ENCODE peak calls at places on chromosomes 1 and 21, in five cellular contexts. One of them, this sample, is unnamed. For H3K36me3 and H3K4me1, the result is how much of the 10 kb centered on the place peaks cover.

GRCh38 chr1:86522230-86522629 is 24.6 kb upstream of the CLCA4 start:
- DNase-seq in OCI-LY7: no peak
- DNase-seq in SJSA1: no peak
- DNase-seq in psoas muscle: no peak
- DNase-seq in hepatocyte: no peak
- DNase-seq in this sample: no peak

GRCh38 chr1:228377664-228378452 is 28.8 kb downstream of the TRIM11 start:
- DNase-seq in OCI-LY7: no peak
- DNase-seq in SJSA1: no peak
- DNase-seq in psoas muscle: peak
- DNase-seq in hepatocyte: no peak
- DNase-seq in this sample: no peak

GRCh38 chr1:193143285-193143684 is 21.5 kb downstream of the CDC73 start:
- DNase-seq in OCI-LY7: peak
- DNase-seq in SJSA1: no peak
- DNase-seq in psoas muscle: no peak
- DNase-seq in hepatocyte: peak
- DNase-seq in this sample: no peak

GRCh38 chr1:23423415-23424170 is 955 bp downstream of the TCEA3 start:
- DNase-seq in OCI-LY7: no peak
- DNase-seq in SJSA1: no peak
- DNase-seq in psoas muscle: peak
- DNase-seq in hepatocyte: peak
- DNase-seq in this sample: no peak

GRCh38 chr1:100643430-100644196 is 75.9 kb upstream of the VCAM1 start:
- DNase-seq in OCI-LY7: no peak
- DNase-seq in SJSA1: no peak
- DNase-seq in psoas muscle: no peak
- DNase-seq in hepatocyte: no peak
- DNase-seq in this sample: no peak

GRCh38 chr1:92502247-92502646 is 15.5 kb upstream of the GFI1 start:
- DNase-seq in OCI-LY7: no peak
- DNase-seq in SJSA1: no peak
- DNase-seq in psoas muscle: no peak
- DNase-seq in hepatocyte: no peak
- DNase-seq in this sample: no peak

GRCh38 chr1:38991638-38992449 is 768 bp downstream of the AKIRIN1 start:
- DNase-seq in OCI-LY7: peak
- DNase-seq in SJSA1: peak
- DNase-seq in psoas muscle: no peak
- DNase-seq in hepatocyte: peak
- DNase-seq in this sample: peak

GRCh38 chr1:99642053-99642452 is 3.9 kb upstream of the PALMD start:
- DNase-seq in OCI-LY7: no peak
- DNase-seq in SJSA1: no peak
- DNase-seq in psoas muscle: no peak
- DNase-seq in hepatocyte: no peak
- DNase-seq in this sample: no peak

GRCh38 chr1:244102471-244102870 is 51.4 kb downstream of the ZBTB18 start:
- DNase-seq in OCI-LY7: no peak
- DNase-seq in SJSA1: no peak
- DNase-seq in psoas muscle: no peak
- DNase-seq in hepatocyte: no peak
- DNase-seq in this sample: no peak

GRCh38 chr21:39144191-39144590 is 39.1 kb downstream of the PSMG1 start:
- DNase-seq in OCI-LY7: peak
- DNase-seq in SJSA1: no peak
- DNase-seq in psoas muscle: no peak
- DNase-seq in hepatocyte: no peak
- DNase-seq in this sample: no peak

GRCh38 chr1:8293141-8293540 is 24.8 kb upstream of the SLC45A1 start:
- DNase-seq in OCI-LY7: no peak
- DNase-seq in SJSA1: no peak
- DNase-seq in psoas muscle: no peak
- DNase-seq in hepatocyte: peak
- DNase-seq in this sample: no peak

GRCh38 chr1:201719812-201720521 is 109.0 kb upstream of the IPO9 start:
- DNase-seq in OCI-LY7: no peak
- DNase-seq in SJSA1: no peak
- DNase-seq in psoas muscle: peak
- DNase-seq in hepatocyte: peak
- DNase-seq in this sample: peak

GRCh38 chr1:200512191-200512590 is 102.4 kb upstream of the ZNF281 start:
- DNase-seq in OCI-LY7: no peak
- DNase-seq in SJSA1: peak
- DNase-seq in psoas muscle: no peak
- DNase-seq in hepatocyte: no peak
- DNase-seq in this sample: no peak

GRCh38 chr1:232589809-232590741 is 39.9 kb downstream of the SIPA1L2 start:
- DNase-seq in OCI-LY7: peak
- DNase-seq in SJSA1: no peak
- DNase-seq in psoas muscle: no peak
- DNase-seq in hepatocyte: no peak
- DNase-seq in this sample: no peak

GRCh38 chr1:92409946-92410345 is 76.8 kb downstream of the GFI1 start:
- DNase-seq in OCI-LY7: no peak
- DNase-seq in SJSA1: no peak
- DNase-seq in psoas muscle: no peak
- DNase-seq in hepatocyte: no peak
- DNase-seq in this sample: no peak

GRCh38 chr1:56095924-56096655 is 483.3 kb downstream of the PLPP3 start:
- DNase-seq in OCI-LY7: no peak
- DNase-seq in SJSA1: no peak
- DNase-seq in psoas muscle: no peak
- DNase-seq in hepatocyte: no peak
- DNase-seq in this sample: no peak

GRCh38 chr1:234683856-234684632 is 74.1 kb upstream of the IRF2BP2 start:
- DNase-seq in OCI-LY7: no peak
- DNase-seq in SJSA1: no peak
- DNase-seq in psoas muscle: peak
- DNase-seq in hepatocyte: peak
- DNase-seq in this sample: peak

DNA sequence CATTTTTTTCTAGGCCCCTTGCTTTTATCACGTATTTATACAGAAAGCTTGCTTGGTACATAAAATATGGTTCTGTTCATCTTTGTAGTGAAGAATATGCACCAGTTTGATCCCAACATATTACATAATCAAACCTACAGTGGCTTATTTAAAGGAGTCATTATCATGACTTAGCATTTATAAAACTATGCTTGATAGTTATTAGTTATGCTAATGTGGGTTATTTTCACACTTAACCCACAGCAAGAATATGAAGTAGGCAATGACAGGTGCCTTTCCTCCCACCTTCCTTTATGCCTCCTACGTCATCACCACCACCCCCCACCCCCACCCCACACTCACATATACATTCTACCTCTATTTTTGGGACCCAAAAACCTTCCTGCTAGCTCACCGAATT is 19.8 kb downstream of the CAP1 start:
- DNase-seq in OCI-LY7: no peak
- DNase-seq in SJSA1: no peak
- DNase-seq in psoas muscle: no peak
- DNase-seq in hepatocyte: no peak
- DNase-seq in this sample: no peak
- H3K36me3 ChIP-seq in OCI-LY7: half or more
- H3K36me3 ChIP-seq in SJSA1: half or more
- H3K36me3 ChIP-seq in psoas muscle: under half
- H3K36me3 ChIP-seq in hepatocyte: under half
- H3K36me3 ChIP-seq in this sample: half or more

DNA sequence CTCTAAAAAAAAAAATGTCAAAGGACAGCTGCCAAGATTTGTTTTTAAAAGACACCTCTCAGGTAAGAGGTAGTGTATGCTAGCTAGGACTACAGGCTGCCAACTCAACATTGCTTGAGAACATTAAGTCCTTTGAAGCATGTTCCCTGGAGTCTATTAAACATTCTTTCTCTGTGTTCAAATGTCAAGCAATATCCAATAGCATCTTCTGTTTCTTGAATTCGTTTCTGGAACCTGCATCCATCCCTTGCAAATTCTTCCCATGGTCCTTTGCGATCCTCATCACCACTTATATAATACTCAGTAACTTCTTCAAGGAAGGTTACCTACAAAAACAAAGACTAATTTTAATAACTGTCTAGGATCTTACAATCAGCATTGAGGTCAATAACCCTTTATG is 5.6 kb downstream of the PPP1R15B start:
- DNase-seq in OCI-LY7: no peak
- DNase-seq in SJSA1: no peak
- DNase-seq in psoas muscle: no peak
- DNase-seq in hepatocyte: no peak
- DNase-seq in this sample: no peak
- H3K4me1 ChIP-seq in OCI-LY7: under half
- H3K4me1 ChIP-seq in SJSA1: under half
- H3K4me1 ChIP-seq in psoas muscle: under half
- H3K4me1 ChIP-seq in hepatocyte: under half
- H3K4me1 ChIP-seq in this sample: half or more

GRCh38 chr21:25908495-25908894 is 173.7 kb downstream of the GABPA start:
- DNase-seq in OCI-LY7: no peak
- DNase-seq in SJSA1: no peak
- DNase-seq in psoas muscle: no peak
- DNase-seq in hepatocyte: no peak
- DNase-seq in this sample: no peak
- H3K36me3 ChIP-seq in OCI-LY7: under half
- H3K36me3 ChIP-seq in SJSA1: under half
- H3K36me3 ChIP-seq in psoas muscle: under half
- H3K36me3 ChIP-seq in hepatocyte: under half
- H3K36me3 ChIP-seq in this sample: under half

GRCh38 chr1:58905126-58905490 is 121.3 kb upstream of the JUN start:
- DNase-seq in OCI-LY7: no peak
- DNase-seq in SJSA1: no peak
- DNase-seq in psoas muscle: no peak
- DNase-seq in hepatocyte: no peak
- DNase-seq in this sample: no peak
- H3K4me1 ChIP-seq in OCI-LY7: under half
- H3K4me1 ChIP-seq in SJSA1: under half
- H3K4me1 ChIP-seq in psoas muscle: half or more
- H3K4me1 ChIP-seq in hepatocyte: under half
- H3K4me1 ChIP-seq in this sample: under half

DNA sequence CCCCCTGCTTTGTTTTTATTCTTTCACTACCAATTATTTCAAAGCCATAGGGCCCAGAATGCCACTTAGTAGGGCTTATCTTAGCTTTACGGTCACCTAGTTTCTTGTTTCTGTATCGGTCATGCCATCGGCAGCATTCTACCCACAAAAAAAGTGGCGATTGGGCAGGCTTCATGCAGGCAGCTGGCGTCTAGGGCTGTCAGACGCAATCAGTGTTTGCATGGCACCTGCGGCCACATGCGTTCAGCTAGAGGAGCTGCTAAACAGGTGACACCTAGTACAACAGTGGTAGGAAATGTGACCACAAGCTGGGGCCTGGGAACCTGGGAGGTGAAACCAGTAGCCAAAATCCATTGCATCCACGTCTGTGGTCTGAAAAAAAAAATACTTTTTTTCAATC is 262.7 kb downstream of the PBX1 start:
- DNase-seq in OCI-LY7: no peak
- DNase-seq in SJSA1: no peak
- DNase-seq in psoas muscle: no peak
- DNase-seq in hepatocyte: no peak
- DNase-seq in this sample: no peak
- H3K36me3 ChIP-seq in OCI-LY7: under half
- H3K36me3 ChIP-seq in SJSA1: under half
- H3K36me3 ChIP-seq in psoas muscle: under half
- H3K36me3 ChIP-seq in hepatocyte: under half
- H3K36me3 ChIP-seq in this sample: under half

DNA sequence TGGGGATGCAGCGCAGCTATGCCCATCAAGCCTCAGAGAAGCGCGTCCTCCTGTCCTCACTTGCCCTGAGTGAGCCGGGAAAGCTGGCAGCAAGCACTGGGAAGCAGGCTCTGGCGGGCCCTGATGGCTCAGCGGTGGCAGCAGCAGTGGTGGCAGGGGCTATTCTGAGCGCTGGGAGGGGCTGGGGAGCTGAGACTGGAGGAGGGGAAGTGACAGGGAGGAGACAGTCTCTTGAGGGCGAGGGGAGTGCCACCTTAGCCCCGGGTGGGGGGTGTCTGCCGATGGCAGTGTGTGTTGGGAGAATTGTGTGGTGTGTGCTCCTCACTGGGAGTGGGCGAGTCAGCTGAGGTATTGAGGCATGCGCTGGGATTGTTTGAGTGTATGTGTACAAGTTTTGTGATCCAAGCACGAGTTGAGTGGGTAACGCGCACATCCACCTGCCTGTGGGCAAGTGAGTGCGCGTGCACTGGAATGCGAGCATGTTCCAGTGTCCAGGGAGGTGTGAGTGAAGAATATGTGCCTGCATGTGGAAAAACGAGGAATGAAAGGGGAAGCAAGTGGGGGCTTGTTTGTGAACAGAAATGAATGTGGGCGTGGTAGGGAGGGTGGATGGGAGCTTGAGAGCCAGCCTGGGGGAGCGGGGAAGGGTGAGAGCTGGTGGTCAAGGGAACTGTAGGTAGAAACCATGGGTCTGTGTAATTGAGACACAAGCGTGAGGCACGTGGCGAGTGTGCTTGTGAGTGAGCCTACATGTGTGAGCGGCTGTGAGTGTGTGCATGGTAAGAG is 2.9 kb upstream of the FOXO6 start:
- DNase-seq in OCI-LY7: no peak
- DNase-seq in SJSA1: peak
- DNase-seq in psoas muscle: peak
- DNase-seq in hepatocyte: no peak
- DNase-seq in this sample: peak
- H3K4me1 ChIP-seq in OCI-LY7: under half
- H3K4me1 ChIP-seq in SJSA1: under half
- H3K4me1 ChIP-seq in psoas muscle: under half
- H3K4me1 ChIP-seq in hepatocyte: under half
- H3K4me1 ChIP-seq in this sample: half or more

GRCh38 chr1:46342084-46342656 is 1.6 kb downstream of the NSUN4 start:
- DNase-seq in OCI-LY7: peak
- DNase-seq in SJSA1: no peak
- DNase-seq in psoas muscle: no peak
- DNase-seq in hepatocyte: peak
- DNase-seq in this sample: no peak
- H3K36me3 ChIP-seq in OCI-LY7: under half
- H3K36me3 ChIP-seq in SJSA1: under half
- H3K36me3 ChIP-seq in psoas muscle: under half
- H3K36me3 ChIP-seq in hepatocyte: under half
- H3K36me3 ChIP-seq in this sample: under half

GRCh38 chr1:42195841-42196240 is 31.3 kb upstream of the GUCA2A start:
- DNase-seq in OCI-LY7: no peak
- DNase-seq in SJSA1: no peak
- DNase-seq in psoas muscle: no peak
- DNase-seq in hepatocyte: no peak
- DNase-seq in this sample: no peak
- H3K4me1 ChIP-seq in OCI-LY7: under half
- H3K4me1 ChIP-seq in SJSA1: under half
- H3K4me1 ChIP-seq in psoas muscle: under half
- H3K4me1 ChIP-seq in hepatocyte: under half
- H3K4me1 ChIP-seq in this sample: under half